ENCODE peak calls at places on chromosomes 5 and 9, in nine cellular contexts. M, W, X, S, O, H, V, D and Z are unnamed samples.
A peak's percentile ranks its signal among the peaks of the same experiment; 100 is the strongest.

GRCh38 chr5:74034738-74035137 is 408.7 kb downstream of the ARHGEF28 start:
- DNase-seq in X (no peak), H (no peak), W (peak; percentile 6), S (no peak), V (no peak), O (no peak), D (no peak), M (peak; percentile 53), Z (no peak)

GRCh38 chr5:96320797-96321196 is 112.3 kb downstream of the PCSK1 start:
- DNase-seq in M (no peak), O (no peak), W (no peak), X (no peak), D (no peak), H (no peak), V (no peak), S (no peak), Z (no peak)

GRCh38 chr5:10564838-10565784 is 1.2 kb downstream of the ANKRD33B start:
- DNase-seq in X (peak; percentile 61), M (no peak), W (no peak), V (peak; percentile 59), D (no peak), O (peak; percentile 47), H (no peak), S (peak; percentile 70), Z (no peak)

GRCh38 chr9:124183772-124184171 is 74.0 kb upstream of the NEK6 start:
- DNase-seq in S (no peak), H (no peak), W (no peak), X (no peak), M (no peak), D (no peak), O (no peak), V (no peak), Z (no peak)

GRCh38 chr5:158320178-158320674 is 461.3 kb upstream of the CLINT1 start:
- DNase-seq in W (no peak), S (no peak), M (no peak), D (no peak), H (no peak), X (no peak), O (no peak), V (no peak), Z (peak; percentile 46)

GRCh38 chr5:147234825-147235635 is at the start of gene STK32A:
- DNase-seq in O (peak; percentile 79), S (peak; percentile 87), X (peak; percentile 84), V (peak; percentile 55), D (peak; percentile 25), H (no peak), W (peak; percentile 42), M (no peak), Z (no peak)

GRCh38 chr9:37790096-37790495 is 5.2 kb upstream of the EXOSC3 start:
- DNase-seq in X (no peak), S (no peak), W (no peak), O (no peak), V (no peak), H (no peak), M (no peak), D (no peak), Z (no peak)

GRCh38 chr5:93096561-93096960 is 484.5 kb downstream of the NR2F1-AS1 start:
- DNase-seq in O (no peak), D (no peak), M (no peak), X (no peak), V (no peak), W (no peak), H (no peak), S (no peak), Z (no peak)

GRCh38 chr9:33813712-33814641 is 3.0 kb upstream of the UBE2R2 start:
- DNase-seq in W (peak; percentile 60), M (no peak), S (no peak), O (no peak), X (no peak), V (no peak), H (no peak), D (peak; percentile 93), Z (no peak)

GRCh38 chr9:71681708-71682268 is 86.5 kb downstream of the CEMIP2 start:
- DNase-seq in W (peak; percentile 83), X (no peak), V (no peak), D (peak; percentile 16), S (no peak), M (no peak), H (no peak), O (no peak), Z (no peak)

GRCh38 chr9:71685394-71685793 is 82.9 kb downstream of the CEMIP2 start:
- DNase-seq in H (peak; percentile 59), D (peak; percentile 45), S (no peak), M (no peak), V (no peak), X (no peak), W (no peak), O (no peak), Z (no peak)

GRCh38 chr9:71683598-71684235 is 84.6 kb downstream of the CEMIP2 start:
- DNase-seq in W (no peak), M (peak; percentile 49), S (no peak), D (no peak), H (no peak), V (no peak), X (peak; percentile 59), O (peak; percentile 70), Z (no peak)

GRCh38 chr9:71685988-71686387 is 82.3 kb downstream of the CEMIP2 start:
- DNase-seq in M (no peak), O (no peak), D (no peak), H (no peak), W (no peak), X (no peak), V (no peak), S (no peak), Z (no peak)

GRCh38 chr9:71684566-71684965 is 83.7 kb downstream of the CEMIP2 start:
- DNase-seq in O (no peak), V (no peak), W (no peak), S (no peak), M (no peak), D (no peak), H (no peak), X (no peak), Z (no peak)
- H3K4me1 ChIP-seq in O (peaks cover 48% of the 10 kb centered on the region), V (peaks cover 33% of the 10 kb centered on the region), W (peaks cover 81% of the 10 kb centered on the region), S (peaks cover 27% of the 10 kb centered on the region), M (peaks cover 11% of the 10 kb centered on the region), D (peaks cover 4% of the 10 kb centered on the region), H (peaks cover 28% of the 10 kb centered on the region), X (peaks cover 55% of the 10 kb centered on the region), Z (peaks cover 3% of the 10 kb centered on the region)

GRCh38 chr9:5437254-5438216 is at the start of gene PLGRKT:
- DNase-seq in X (peak; percentile 98), O (peak; percentile 97), S (peak; percentile 97), D (peak; percentile 88), M (peak; percentile 91), V (peak; percentile 98), W (peak; percentile 94), H (peak; percentile 95), Z (peak; percentile 88)

GRCh38 chr9:5438301-5439162 is 807 bp upstream of the PLGRKT start:
- DNase-seq in S (no peak), W (peak; percentile 37), M (no peak), D (peak; percentile 35), V (no peak), H (peak; percentile 70), X (no peak), O (no peak), Z (peak; percentile 34)

GRCh38 chr9:5436441-5436840 is 1.3 kb downstream of the PLGRKT start:
- DNase-seq in X (no peak), M (no peak), H (no peak), O (no peak), W (no peak), D (no peak), S (no peak), V (no peak), Z (no peak)

GRCh38 chr9:5440426-5440825 is 2.7 kb upstream of the PLGRKT start:
- DNase-seq in V (no peak), H (no peak), O (no peak), S (no peak), X (no peak), D (no peak), M (no peak), W (no peak), Z (no peak)

GRCh38 chr9:5435912-5436311 is 1.8 kb downstream of the PLGRKT start:
- DNase-seq in S (no peak), V (no peak), X (no peak), H (no peak), D (no peak), O (peak; percentile 69), M (no peak), W (no peak), Z (no peak)
- H3K4me3 ChIP-seq in S (no peak overlapping the region), V (no peak overlapping the region), X (no peak overlapping the region), H (no peak overlapping the region), D (no peak overlapping the region), O (no peak overlapping the region), M (no peak overlapping the region), W (no peak overlapping the region), Z (no peak overlapping the region)

GRCh38 chr5:116439891-116440290 is 134.7 kb downstream of the SEMA6A start:
- DNase-seq in D (no peak), H (no peak), O (no peak), S (no peak), W (no peak), V (no peak), X (no peak), M (no peak), Z (no peak)

GRCh38 chr5:116440329-116440895 is 134.2 kb downstream of the SEMA6A start:
- DNase-seq in V (no peak), O (no peak), D (no peak), S (no peak), X (no peak), M (no peak), H (no peak), W (no peak), Z (peak; percentile 78)

GRCh38 chr5:116438979-116439554 is 135.6 kb downstream of the SEMA6A start:
- DNase-seq in O (no peak), D (peak; percentile 26), S (no peak), W (no peak), M (no peak), X (no peak), H (no peak), V (no peak), Z (peak; percentile 30)

GRCh38 chr5:116442095-116442534 is 132.5 kb downstream of the SEMA6A start:
- DNase-seq in O (peak; percentile 34), M (peak; percentile 47), X (no peak), H (no peak), D (no peak), S (no peak), V (peak; percentile 49), W (no peak), Z (peak; percentile 74)

DNA sequence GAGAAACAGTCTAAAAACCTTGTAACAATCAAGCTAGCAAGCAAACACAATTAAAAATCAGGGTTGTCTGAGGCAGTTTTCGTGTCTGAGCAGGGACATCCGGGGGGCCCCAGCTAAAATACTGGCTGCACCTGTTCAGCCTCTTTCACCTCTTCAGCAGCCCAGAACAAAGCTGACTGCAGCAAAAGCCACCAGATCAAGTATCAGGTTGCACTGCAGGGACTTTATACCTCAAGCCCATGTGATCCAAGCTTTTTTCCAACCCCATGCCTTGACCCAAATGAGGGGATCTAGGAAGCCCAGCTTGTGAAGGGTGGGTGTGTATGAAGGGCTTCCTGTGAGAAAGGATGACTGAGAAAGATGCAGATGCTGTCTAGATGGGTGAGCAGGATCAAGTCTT is 133.4 kb downstream of the SEMA6A start:
- DNase-seq in X (no peak), M (no peak), H (no peak), D (no peak), S (no peak), W (no peak), V (no peak), O (no peak), Z (peak; percentile 94)
- H3K4me1 ChIP-seq in X (peaks cover 22% of the 10 kb centered on the region), M (no peaks in the 10 kb centered on the region), H (no peaks in the 10 kb centered on the region), D (no peaks in the 10 kb centered on the region), S (no peaks in the 10 kb centered on the region), W (no peaks in the 10 kb centered on the region), V (peaks cover 41% of the 10 kb centered on the region), O (no peaks in the 10 kb centered on the region), Z (peaks cover 46% of the 10 kb centered on the region)

GRCh38 chr5:39362646-39363045 is 1.6 kb downstream of the C9 start:
- DNase-seq in V (no peak), H (no peak), M (no peak), O (no peak), X (no peak), S (no peak), W (no peak), D (no peak), Z (peak; percentile 16)
- H3K4me3 ChIP-seq in V (no peak overlapping the region), H (no peak overlapping the region), M (no peak overlapping the region), O (no peak overlapping the region), X (no peak overlapping the region), S (no peak overlapping the region), W (no peak overlapping the region), D (no peak overlapping the region), Z (no peak overlapping the region)